ENCODE peak calls at places on chromosomes 4 and X, in six cellular contexts. V, C, H, L, E and U are unnamed samples.

GRCh38 chrX:56429581-56429980 is 133.8 kb upstream of the UBQLN2 start:
- DNase-seq in C (no peak), L (no peak), E (no peak), H (no peak), V (no peak), U (no peak)

GRCh38 chr4:89111833-89112563 is 665 bp downstream of the TIGD2 start:
- DNase-seq in C (no peak), E (peak; percentile 25), H (no peak), V (peak; percentile 22), L (peak; percentile 59), U (no peak)

GRCh38 chrX:103817502-103817901 is 14.6 kb downstream of the RAB9B start:
- DNase-seq in V (no peak), L (no peak), C (no peak), H (no peak), E (no peak), U (peak; percentile 13)

GRCh38 chr4:184168406-184169019 is 49.2 kb downstream of the ENPP6 start:
- DNase-seq in E (peak; percentile 69), H (peak; percentile 81), V (peak; percentile 76), L (peak; percentile 80), C (peak; percentile 85), U (peak; percentile 93)

GRCh38 chr4:148245015-148245414 is 197.2 kb downstream of the NR3C2 start:
- DNase-seq in H (no peak), L (no peak), C (no peak), E (no peak), V (no peak), U (no peak)

GRCh38 chr4:173319696-173320095 is 14.5 kb downstream of the HMGB2 start:
- DNase-seq in E (no peak), C (no peak), V (no peak), L (no peak), H (no peak), U (no peak)

GRCh38 chrX:109880629-109881028 is 122.3 kb upstream of the TMEM164 start:
- DNase-seq in H (no peak), L (peak; percentile 54), E (no peak), V (no peak), C (no peak), U (no peak)

GRCh38 chr4:185304944-185305690 is 90.6 kb downstream of the LRP2BP start:
- DNase-seq in E (peak; percentile 16), V (no peak), H (no peak), L (peak; percentile 85), C (no peak), U (no peak)

GRCh38 chrX:8179653-8180052 is 8.6 kb upstream of the VCX2 start:
- DNase-seq in E (no peak), C (no peak), V (no peak), L (no peak), H (no peak), U (no peak)

GRCh38 chrX:134460861-134461218 is 875 bp downstream of the HPRT1 start:
- DNase-seq in E (no peak), V (no peak), L (no peak), H (no peak), C (no peak), U (no peak)

GRCh38 chr4:41571422-41571821 is 33.5 kb downstream of the LIMCH1 start:
- DNase-seq in V (no peak), H (no peak), E (no peak), C (no peak), L (no peak), U (no peak)

GRCh38 chr4:77196866-77197265 is 39.9 kb downstream of the CCNG2 start:
- DNase-seq in E (no peak), V (no peak), H (no peak), L (no peak), C (no peak), U (no peak)

GRCh38 chr4:24137963-24138601 is 248.2 kb upstream of the PPARGC1A start:
- DNase-seq in V (no peak), L (no peak), E (peak; percentile 73), H (peak; percentile 69), C (peak; percentile 76), U (no peak)

GRCh38 chrX:148574247-148574973 is 74.0 kb downstream of the AFF2 start:
- DNase-seq in V (no peak), E (no peak), C (no peak), L (no peak), H (no peak), U (no peak)

GRCh38 chr4:12963291-12963690 is 520.8 kb downstream of the RAB28 start:
- DNase-seq in H (no peak), L (no peak), V (no peak), E (no peak), C (no peak), U (no peak)

GRCh38 chrX:72238183-72238582 is 644 bp downstream of the ERCC6L start:
- DNase-seq in L (no peak), E (no peak), V (no peak), C (no peak), H (no peak), U (no peak)

GRCh38 chrX:150507251-150507856 is 61.1 kb upstream of the MTM1 start:
- DNase-seq in C (no peak), L (no peak), V (peak; percentile 53), H (peak; percentile 50), E (peak; percentile 32), U (peak; percentile 88)
- TF ChIP-seq POLR2A in C (no peak), L (no peak), V (peak; percentile 24), H (no peak), E (no peak), U (no peak)

DNA sequence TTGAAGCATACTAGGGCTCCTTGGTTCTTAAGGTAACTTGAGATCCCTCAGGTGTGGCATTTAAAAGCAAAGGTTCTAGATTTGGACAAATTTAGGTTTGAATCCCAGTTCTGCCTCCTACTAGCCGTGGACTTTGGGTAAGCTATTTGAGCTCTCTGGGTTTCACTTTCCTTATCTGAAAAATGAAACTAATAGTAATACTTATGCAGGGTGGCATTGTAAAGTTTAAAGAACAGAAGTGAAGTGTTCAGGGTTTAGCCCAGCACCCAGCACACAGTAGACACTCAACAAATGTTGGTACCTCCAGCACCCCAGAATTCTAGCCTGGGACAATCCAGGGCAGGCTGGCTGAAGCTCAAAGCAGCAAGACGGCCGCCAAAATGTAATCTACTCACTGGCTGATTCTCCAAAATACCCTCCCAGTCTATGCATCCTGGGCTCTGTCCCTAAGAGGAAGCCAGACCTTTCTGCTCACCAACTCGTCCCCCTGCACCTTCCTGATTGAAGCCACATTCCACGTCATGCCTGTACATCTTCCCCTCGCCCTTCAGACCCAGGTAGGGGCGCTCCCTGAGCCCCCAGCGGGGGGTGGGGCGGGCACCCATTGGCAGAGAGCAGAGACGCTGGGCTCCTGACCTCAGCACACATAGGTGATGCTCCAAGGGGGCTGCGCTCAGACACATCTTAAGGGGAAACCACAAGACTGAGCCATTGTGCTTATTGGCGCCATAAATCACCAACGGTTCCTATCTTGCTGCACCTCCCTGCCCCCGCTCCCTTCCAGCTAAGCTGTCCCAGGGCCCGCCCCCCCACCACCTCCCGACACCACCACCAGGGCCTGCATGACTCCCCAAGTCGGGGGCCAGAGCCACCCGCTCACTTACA is 160.6 kb downstream of the BCOR start:
- DNase-seq in E (no peak), H (no peak), L (no peak), C (no peak), V (no peak), U (no peak)
- H3K4me3 ChIP-seq in E (no peak overlapping the region), H (no peak overlapping the region), L (peak overlapping the region; percentile 14), C (peak overlapping the region; percentile 18), V (no peak overlapping the region), U (no peak overlapping the region)

GRCh38 chr4:21806991-21807390 is 141.6 kb downstream of the KCNIP4 start:
- DNase-seq in E (no peak), V (no peak), L (no peak), H (no peak), C (no peak), U (no peak)
- TF ChIP-seq CTCF in E (no peak), V (no peak), L (no peak), H (no peak), C (no peak), U (no peak)

GRCh38 chr4:139018501-139018900 is 2.9 kb downstream of the NOCT start:
- DNase-seq in C (no peak), V (no peak), E (no peak), H (no peak), L (no peak), U (no peak)

GRCh38 chr4:139015269-139015947 is at the start of gene NOCT:
- DNase-seq in C (peak; percentile 97), E (peak; percentile 92), H (peak; percentile 95), V (peak; percentile 91), L (peak; percentile 93), U (peak; percentile 80)

GRCh38 chr4:139017861-139018260 is 2.3 kb downstream of the NOCT start:
- DNase-seq in L (no peak), H (no peak), C (no peak), E (no peak), V (no peak), U (no peak)

GRCh38 chr4:139014391-139015268 is 951 bp upstream of the NOCT start:
- DNase-seq in E (no peak), L (no peak), C (no peak), H (no peak), V (peak; percentile 31), U (no peak)

GRCh38 chr4:139015948-139016451 is 419 bp downstream of the NOCT start:
- DNase-seq in L (peak; percentile 57), E (peak; percentile 52), V (peak; percentile 53), C (peak; percentile 76), H (no peak), U (no peak)
- TF ChIP-seq POLR2A in L (no peak), E (no peak), V (no peak), C (peak; percentile 63), H (no peak), U (no peak)

GRCh38 chr4:982814-983213 is 4.0 kb upstream of the IDUA start:
- DNase-seq in E (no peak), C (no peak), L (no peak), H (no peak), V (no peak), U (no peak)

GRCh38 chr4:984336-985054 is 2.3 kb upstream of the IDUA start:
- DNase-seq in H (no peak), C (no peak), L (no peak), V (no peak), E (no peak), U (no peak)

GRCh38 chr4:974668-975067 is 1.3 kb upstream of the DGKQ start:
- DNase-seq in C (no peak), H (no peak), L (no peak), V (no peak), E (no peak), U (no peak)

GRCh38 chr4:982291-982690 is 4.6 kb upstream of the IDUA start:
- DNase-seq in E (no peak), H (no peak), C (no peak), L (no peak), V (no peak), U (no peak)

DNA sequence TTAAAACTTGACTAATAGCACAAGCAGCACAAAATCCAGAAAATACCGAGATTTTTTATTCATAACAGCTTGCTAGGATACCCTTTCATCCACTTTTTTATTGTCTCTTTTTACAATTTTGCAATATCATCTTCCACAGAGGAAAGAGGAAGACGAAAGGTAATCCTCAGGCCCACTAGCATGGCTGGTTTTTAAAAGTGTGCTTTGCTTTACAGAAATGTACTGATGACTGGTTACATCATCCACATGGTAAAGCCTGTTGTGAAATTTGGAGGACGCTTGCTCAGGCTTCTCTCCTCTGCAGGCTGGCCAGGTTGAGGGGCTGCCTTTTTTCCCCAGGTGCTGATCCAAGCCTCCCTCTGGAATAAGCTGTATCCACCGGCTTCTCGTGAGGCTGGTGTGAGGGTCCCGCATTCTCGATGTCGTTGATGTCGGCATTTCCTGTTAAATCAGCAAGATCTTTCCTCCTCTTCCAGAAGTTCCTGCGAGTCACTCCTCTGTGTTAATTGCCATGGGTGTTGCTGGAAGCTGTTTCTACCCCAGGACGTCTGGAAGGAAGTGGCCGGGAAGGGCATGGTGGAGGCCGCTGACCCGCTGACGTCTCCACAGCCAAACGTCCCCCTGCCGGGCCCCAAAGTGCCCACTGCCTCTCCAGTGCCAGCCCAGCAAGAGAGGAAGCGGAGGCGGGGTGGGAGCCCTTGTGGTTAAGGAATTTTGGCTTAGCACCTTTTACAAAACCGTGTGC is 5.8 kb upstream of the DGKQ start:
- DNase-seq in H (no peak), V (no peak), L (no peak), C (no peak), E (no peak), U (no peak)
- H3K4me3 ChIP-seq in H (no peak overlapping the region), V (no peak overlapping the region), L (no peak overlapping the region), C (no peak overlapping the region), E (no peak overlapping the region), U (no peak overlapping the region)